ENCODE peak calls at places on chromosomes 6 and 20, in seven cellular contexts. Q is HepG2, T is HCT116, X is H1, Y is endothelial cell of umbilical vein, N is K562, G is GM12878. R is an unnamed sample. For H3K36me3, the result is how much of the 10 kb centered on the place peaks cover.

GRCh38 chr6:31042801-31043200 is 32.5 kb downstream of the MUC22 start:
- DNase-seq in N (peak), Q (peak), Y (peak), T (peak), G (no peak), X (peak), R (peak)

GRCh38 chr20:4012631-4013030 is 2.7 kb downstream of the RNF24 start:
- DNase-seq in Q (no peak), N (no peak), G (no peak), Y (no peak), X (no peak), T (no peak), R (no peak)

GRCh38 chr6:13011612-13012146 is 295.1 kb downstream of the PHACTR1 start:
- DNase-seq in Y (no peak), N (no peak), T (no peak), G (no peak), Q (peak), X (no peak), R (no peak)

GRCh38 chr6:150735340-150735851 is 130.1 kb upstream of the MTHFD1L start:
- DNase-seq in X (no peak), Y (no peak), G (no peak), T (no peak), Q (no peak), N (no peak), R (no peak)

GRCh38 chr6:148203281-148203925 is 139.2 kb upstream of the SASH1 start:
- DNase-seq in N (no peak), G (no peak), X (no peak), Y (no peak), Q (no peak), T (no peak), R (no peak)

GRCh38 chr20:64010711-64011237 is 25.2 kb upstream of the C20orf204 start:
- DNase-seq in X (no peak), G (peak), N (no peak), Q (no peak), T (no peak), Y (no peak), R (no peak)

GRCh38 chr6:131998255-131998982 is 47.2 kb upstream of the CCN2 start:
- DNase-seq in Q (no peak), X (no peak), N (no peak), T (no peak), Y (no peak), G (no peak), R (no peak)

GRCh38 chr20:45358282-45359068 is 4.5 kb upstream of the SYS1 start:
- DNase-seq in Q (peak), T (no peak), G (no peak), N (no peak), Y (peak), X (no peak), R (no peak)

GRCh38 chr6:53067799-53068442 is 2.7 kb downstream of the FBXO9 start:
- DNase-seq in X (no peak), N (peak), Q (no peak), G (no peak), T (no peak), Y (no peak), R (no peak)

GRCh38 chr6:159701413-159701999 is 8.5 kb upstream of the SOD2 start:
- DNase-seq in G (no peak), T (no peak), N (no peak), Y (peak), X (no peak), Q (peak), R (no peak)

GRCh38 chr6:31366693-31367470 is 9.9 kb upstream of the HLA-B start:
- DNase-seq in T (peak), Y (peak), N (peak), Q (peak), X (peak), G (peak), R (peak)

GRCh38 chr6:80610821-80611220 is 504.4 kb downstream of the BCKDHB start:
- DNase-seq in T (no peak), N (no peak), Y (no peak), G (no peak), Q (no peak), X (no peak), R (no peak)

GRCh38 chr6:158759966-158760617 is 59.1 kb downstream of the EZR start:
- DNase-seq in Y (no peak), Q (no peak), G (no peak), X (no peak), N (no peak), T (no peak), R (no peak)

GRCh38 chr6:29887819-29888581 is 54.3 kb upstream of the HLA-A start:
- DNase-seq in X (peak), G (peak), T (peak), N (no peak), Y (peak), Q (no peak), R (no peak)

GRCh38 chr20:60030471-60030870 is 72.2 kb downstream of the CDH26 start:
- DNase-seq in G (no peak), X (no peak), N (no peak), T (no peak), Y (no peak), Q (no peak), R (no peak)

GRCh38 chr6:56230976-56231566 is 16.3 kb downstream of the COL21A1 start:
- DNase-seq in Q (no peak), N (no peak), X (no peak), T (no peak), G (no peak), Y (peak), R (no peak)

GRCh38 chr6:72552938-72553337 is 68.9 kb upstream of the KCNQ5 start:
- DNase-seq in Q (no peak), X (no peak), Y (no peak), T (no peak), G (no peak), N (no peak), R (no peak)

GRCh38 chr6:40187654-40188053 is 253.4 kb upstream of the MOCS1 start:
- DNase-seq in Q (no peak), N (no peak), Y (no peak), T (no peak), G (no peak), X (no peak), R (no peak)

GRCh38 chr6:40894962-40895799 is 143.8 kb downstream of the UNC5CL start:
- DNase-seq in N (peak), G (no peak), T (peak), X (peak), Q (peak), Y (peak), R (no peak)

GRCh38 chr20:21229163-21229562 is 74.0 kb upstream of the XRN2 start:
- DNase-seq in G (no peak), Q (no peak), X (no peak), T (peak), N (no peak), Y (no peak), R (no peak)

GRCh38 chr6:47277702-47278101 is 32.0 kb downstream of the TNFRSF21 start:
- DNase-seq in G (no peak), Q (no peak), X (no peak), Y (no peak), T (no peak), N (no peak), R (no peak)

GRCh38 chr20:56752274-56752673 is 123.2 kb downstream of the TFAP2C start:
- DNase-seq in N (no peak), T (no peak), X (no peak), G (no peak), Q (no peak), Y (no peak), R (no peak)

GRCh38 chr6:143575440-143575839 is 63.9 kb upstream of the FUCA2 start:
- DNase-seq in N (peak), Y (peak), Q (peak), T (peak), G (peak), X (no peak), R (peak)

GRCh38 chr6:133990321-133990720 is 37.3 kb downstream of the TBPL1 start:
- DNase-seq in G (no peak), Q (no peak), N (no peak), Y (no peak), T (no peak), X (no peak), R (no peak)

GRCh38 chr6:149060300-149060984 is 257.1 kb upstream of the TAB2 start:
- DNase-seq in N (no peak), Y (peak), X (no peak), Q (peak), G (peak), T (no peak), R (no peak)

GRCh38 chr6:21653902-21654301 is 60.4 kb downstream of the SOX4 start:
- DNase-seq in T (no peak), Q (no peak), G (no peak), N (no peak), Y (no peak), X (peak), R (no peak)

GRCh38 chr20:61799928-61800327 is 265.8 kb downstream of the TAF4 start:
- DNase-seq in T (no peak), X (no peak), Q (no peak), G (no peak), Y (no peak), N (no peak), R (no peak)

GRCh38 chr6:35725721-35726438 is 11.0 kb upstream of the ARMC12 start:
- DNase-seq in T (no peak), Y (no peak), G (no peak), N (no peak), Q (peak), X (no peak), R (no peak)

GRCh38 chr6:42068872-42069522 is 18.7 kb downstream of the TAF8 start:
- DNase-seq in N (no peak), G (no peak), Y (no peak), Q (no peak), X (no peak), T (no peak), R (no peak)

GRCh38 chr20:23141450-23142161 is 55.5 kb upstream of the CD93 start:
- DNase-seq in N (no peak), Q (peak), T (no peak), G (no peak), Y (no peak), X (no peak), R (no peak)

GRCh38 chr6:133431031-133431430 is 189.9 kb downstream of the EYA4 start:
- DNase-seq in N (no peak), X (no peak), T (no peak), Y (no peak), G (no peak), Q (no peak), R (no peak)

GRCh38 chr20:20368414-20369352 is 779 bp downstream of the INSM1 start:
- DNase-seq in Q (no peak), G (no peak), Y (no peak), T (no peak), X (peak), N (no peak), R (no peak)

GRCh38 chr6:52077180-52077884 is 10.1 kb downstream of the PKHD1 start:
- DNase-seq in G (no peak), Q (no peak), N (no peak), X (no peak), T (no peak), Y (no peak), R (no peak)

GRCh38 chr6:109342564-109342963 is 39.7 kb downstream of the CD164 start:
- DNase-seq in X (no peak), G (no peak), Q (no peak), Y (no peak), T (no peak), N (peak), R (no peak)

DNA sequence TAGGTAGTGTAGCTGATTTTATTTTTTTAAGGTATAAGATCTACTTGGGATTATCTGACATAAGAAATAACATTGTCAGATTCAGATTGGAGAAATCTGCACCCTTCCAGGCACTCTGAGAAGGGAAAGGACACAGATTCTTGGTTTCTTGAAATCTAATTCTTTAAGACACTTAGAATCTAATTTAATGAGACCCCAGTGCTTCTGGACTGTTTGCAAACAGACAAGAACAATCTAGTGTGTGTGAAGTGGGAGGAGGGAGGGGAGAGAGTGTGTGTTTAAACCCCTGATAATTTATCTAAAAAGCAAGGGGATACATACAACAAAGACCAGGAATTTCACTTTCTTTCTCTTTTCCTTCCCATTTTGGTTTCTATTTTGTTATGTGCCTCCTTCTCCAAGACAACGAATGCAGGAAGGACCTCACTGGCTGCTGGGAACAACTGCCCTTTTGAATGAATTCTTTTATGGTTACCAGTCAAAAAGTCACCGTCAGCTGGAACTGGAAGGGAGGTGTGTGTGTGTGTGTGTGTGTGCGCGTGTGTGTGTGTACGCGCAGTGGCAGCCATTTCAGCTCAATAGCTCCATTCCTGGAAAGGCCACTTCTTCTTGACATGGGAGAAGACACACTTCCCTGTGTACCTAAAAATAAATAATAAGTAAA is 129.4 kb downstream of the BCAS1 start:
- DNase-seq in N (no peak), Q (no peak), X (peak), G (no peak), T (no peak), Y (peak), R (no peak)
- TF ChIP-seq POLR2AphosphoS5 in N (no peak), Q (no peak), X (no peak), G (no peak), T (no peak), Y (peak), R (no peak)

GRCh38 chr6:26271640-26272090 is 93.3 kb upstream of the BTN3A2 start:
- DNase-seq in Q (no peak), T (no peak), X (no peak), N (no peak), G (no peak), Y (no peak), R (no peak)
- H3K9ac ChIP-seq in Q (no peak), T (no peak), X (peak), N (no peak), G (peak), Y (peak), R (no peak)

DNA sequence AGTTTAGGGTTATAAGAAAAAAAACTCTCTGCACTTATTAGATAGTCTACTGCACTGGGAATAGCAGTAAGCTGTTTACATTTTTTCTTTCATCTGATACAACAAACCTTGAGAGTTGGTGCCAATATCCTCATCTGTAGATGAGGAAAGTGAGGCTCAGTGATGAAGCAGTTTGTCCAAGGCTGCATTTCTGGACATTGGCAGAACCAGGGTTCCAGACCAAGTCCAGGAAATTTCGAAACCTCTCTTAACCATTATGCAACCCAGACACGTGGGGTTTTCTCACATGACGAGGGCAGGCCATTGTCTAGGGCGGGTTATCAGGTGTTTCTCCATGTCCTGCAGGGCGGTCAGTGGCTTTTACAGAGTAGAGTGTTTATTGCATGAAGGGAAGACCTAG is 23.0 kb downstream of the E2F3 start:
- DNase-seq in X (peak), G (no peak), T (no peak), Q (peak), Y (no peak), N (no peak), R (no peak)
- H3K36me3 ChIP-seq in X (under half), G (under half), T (under half), Q (under half), Y (under half), N (half or more), R (half or more)

GRCh38 chr20:11745160-11745559 is 172.5 kb upstream of the BTBD3 start:
- DNase-seq in T (no peak), G (no peak), Y (no peak), X (no peak), N (no peak), Q (no peak), R (no peak)

GRCh38 chr20:11738852-11739251 is 178.8 kb upstream of the BTBD3 start:
- DNase-seq in X (no peak), T (no peak), G (no peak), Q (no peak), Y (peak), N (no peak), R (no peak)

GRCh38 chr20:11740975-11741374 is 176.7 kb upstream of the BTBD3 start:
- DNase-seq in G (no peak), T (no peak), N (no peak), Q (no peak), Y (peak), X (no peak), R (no peak)
- TF ChIP-seq POLR2AphosphoS5 in G (no peak), T (no peak), N (no peak), Q (no peak), Y (no peak), X (no peak), R (no peak)

DNA sequence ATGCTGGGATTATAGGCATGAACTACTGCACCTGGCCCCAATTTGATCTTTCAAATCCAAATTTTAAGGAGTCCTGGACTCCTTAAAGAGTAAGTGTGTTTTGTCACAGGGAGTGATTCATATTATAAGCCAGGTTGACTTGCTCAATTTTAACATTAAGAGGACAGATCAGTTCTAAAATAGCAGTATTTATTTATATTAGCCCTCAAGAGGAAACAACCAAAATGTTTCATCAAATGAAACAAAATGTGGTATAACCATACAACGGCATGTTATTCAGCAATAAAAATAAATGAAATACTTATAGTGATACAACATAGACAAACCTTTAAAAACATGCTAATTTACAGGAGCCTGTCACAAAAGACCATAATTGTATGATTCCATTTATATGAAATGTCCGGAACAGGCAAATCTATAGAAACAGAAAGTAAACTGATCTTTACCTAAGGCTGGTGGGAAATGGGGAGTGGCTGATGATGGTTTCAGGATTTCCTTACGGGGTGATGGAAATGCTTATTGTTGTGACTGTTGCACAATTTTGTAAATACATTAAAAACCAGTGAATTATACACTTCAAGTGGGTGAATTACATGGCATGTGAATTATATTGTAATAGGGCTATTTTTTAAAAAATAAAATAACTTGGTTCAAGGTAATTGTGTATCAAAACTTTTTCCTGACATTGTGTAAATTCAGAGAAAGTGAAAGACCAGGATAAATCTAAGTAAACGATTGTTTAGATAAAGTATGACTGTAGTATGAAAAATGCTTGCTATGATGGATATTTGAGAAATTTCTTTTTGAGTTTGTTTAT is 637.3 kb downstream of the MMUT start:
- DNase-seq in Q (no peak), N (no peak), G (no peak), X (no peak), Y (peak), T (no peak), R (no peak)
- H3K9ac ChIP-seq in Q (no peak), N (no peak), G (no peak), X (no peak), Y (peak), T (peak), R (no peak)